ENCODE peak calls at places on chromosomes 11 and 22, in eight cellular contexts. W, D, R, G, C, T, B and E are unnamed samples.

GRCh38 chr22:38347944-38348750 is 30.9 kb upstream of the CSNK1E start:
- DNase-seq in W (peak), D (no peak), R (no peak), G (no peak), C (no peak), T (no peak), B (peak), E (peak)

GRCh38 chr11:131683666-131684065 is 313.3 kb downstream of the NTM start:
- DNase-seq in W (no peak), D (no peak), R (no peak), G (no peak), C (no peak), T (no peak), B (no peak), E (no peak)

GRCh38 chr11:134587345-134587744 is 175.3 kb upstream of the B3GAT1 start:
- DNase-seq in W (no peak), D (no peak), R (no peak), G (no peak), C (no peak), T (no peak), B (no peak), E (no peak)

GRCh38 chr22:48846200-48846599 is 981.5 kb downstream of the BRD1 start:
- DNase-seq in W (no peak), D (no peak), R (no peak), G (no peak), C (no peak), T (no peak), B (no peak), E (no peak)

GRCh38 chr11:130480721-130481140 is 32.3 kb downstream of the ADAMTS15 start:
- DNase-seq in W (no peak), D (peak), R (no peak), G (no peak), C (no peak), T (no peak), B (no peak), E (no peak)

GRCh38 chr22:32760396-32760795 is 41.1 kb upstream of the TIMP3 start:
- DNase-seq in W (no peak), D (no peak), R (no peak), G (no peak), C (no peak), T (no peak), B (no peak), E (no peak)

GRCh38 chr11:95498731-95499396 is 267.9 kb upstream of the SESN3 start:
- DNase-seq in W (no peak), D (no peak), R (no peak), G (no peak), C (no peak), T (peak), B (no peak), E (no peak)

GRCh38 chr22:50138988-50139387 is 31.5 kb upstream of the PANX2 start:
- DNase-seq in W (no peak), D (no peak), R (no peak), G (no peak), C (peak), T (no peak), B (no peak), E (no peak)

GRCh38 chr11:114586797-114587196 is 8.8 kb downstream of the NXPE4 start:
- DNase-seq in W (no peak), D (no peak), R (no peak), G (no peak), C (no peak), T (peak), B (no peak), E (no peak)

GRCh38 chr11:98940913-98941312 is 79.8 kb upstream of the CNTN5 start:
- DNase-seq in W (no peak), D (no peak), R (no peak), G (no peak), C (no peak), T (peak), B (no peak), E (no peak)

GRCh38 chr22:17109976-17110375 is 11.2 kb downstream of the TMEM121B start:
- DNase-seq in W (no peak), D (no peak), R (no peak), G (no peak), C (no peak), T (no peak), B (no peak), E (peak)

GRCh38 chr11:74557526-74557925 is 34.9 kb upstream of the POLD3 start:
- DNase-seq in W (no peak), D (no peak), R (no peak), G (no peak), C (no peak), T (no peak), B (no peak), E (no peak)

GRCh38 chr11:2271327-2272240 is 1.2 kb upstream of the ASCL2 start:
- DNase-seq in W (no peak), D (no peak), R (no peak), G (no peak), C (no peak), T (peak), B (peak), E (no peak)

GRCh38 chr22:38935023-38935422 is 22.4 kb upstream of the APOBEC3A start:
- DNase-seq in W (peak), D (no peak), R (no peak), G (no peak), C (no peak), T (no peak), B (no peak), E (no peak)

GRCh38 chr11:9643751-9644150 is 20.1 kb upstream of the SWAP70 start:
- DNase-seq in W (no peak), D (no peak), R (no peak), G (no peak), C (no peak), T (no peak), B (no peak), E (no peak)

GRCh38 chr11:46874586-46874985 is 28.5 kb upstream of the CKAP5 start:
- DNase-seq in W (no peak), D (no peak), R (no peak), G (no peak), C (no peak), T (no peak), B (no peak), E (no peak)

GRCh38 chr11:110251837-110252236 is 44.6 kb downstream of the RDX start:
- DNase-seq in W (no peak), D (no peak), R (peak), G (no peak), C (no peak), T (no peak), B (no peak), E (no peak)

GRCh38 chr11:119742263-119742861 is 13.4 kb upstream of the NECTIN1 start:
- DNase-seq in W (peak), D (no peak), R (no peak), G (no peak), C (no peak), T (peak), B (no peak), E (peak)

GRCh38 chr11:81644239-81644840 is 1089.3 kb downstream of the FAM181B start:
- DNase-seq in W (no peak), D (peak), R (peak), G (no peak), C (peak), T (peak), B (no peak), E (no peak)

GRCh38 chr11:38307455-38307854 is 1709.4 kb upstream of the RAG2 start:
- DNase-seq in W (no peak), D (no peak), R (no peak), G (no peak), C (no peak), T (no peak), B (no peak), E (no peak)

GRCh38 chr22:25869771-25870170 is 127.8 kb downstream of the MYO18B start:
- DNase-seq in W (no peak), D (no peak), R (no peak), G (no peak), C (no peak), T (no peak), B (no peak), E (no peak)

GRCh38 chr22:42962295-42963230 is 52.4 kb downstream of the PACSIN2 start:
- DNase-seq in W (peak), D (no peak), R (no peak), G (no peak), C (no peak), T (no peak), B (no peak), E (no peak)

GRCh38 chr22:24503137-24503850 is 8.2 kb downstream of the UPB1 start:
- DNase-seq in W (peak), D (no peak), R (peak), G (peak), C (no peak), T (peak), B (no peak), E (peak)

GRCh38 chr11:133040289-133040893 is 491.9 kb downstream of the OPCML start:
- DNase-seq in W (no peak), D (no peak), R (no peak), G (no peak), C (no peak), T (no peak), B (no peak), E (no peak)

GRCh38 chr11:45210846-45211245 is 64.4 kb downstream of the PRDM11 start:
- DNase-seq in W (no peak), D (no peak), R (no peak), G (no peak), C (no peak), T (no peak), B (peak), E (no peak)

GRCh38 chr11:4068962-4069361 is 25.6 kb upstream of the RRM1 start:
- DNase-seq in W (no peak), D (no peak), R (no peak), G (no peak), C (no peak), T (no peak), B (no peak), E (no peak)

DNA sequence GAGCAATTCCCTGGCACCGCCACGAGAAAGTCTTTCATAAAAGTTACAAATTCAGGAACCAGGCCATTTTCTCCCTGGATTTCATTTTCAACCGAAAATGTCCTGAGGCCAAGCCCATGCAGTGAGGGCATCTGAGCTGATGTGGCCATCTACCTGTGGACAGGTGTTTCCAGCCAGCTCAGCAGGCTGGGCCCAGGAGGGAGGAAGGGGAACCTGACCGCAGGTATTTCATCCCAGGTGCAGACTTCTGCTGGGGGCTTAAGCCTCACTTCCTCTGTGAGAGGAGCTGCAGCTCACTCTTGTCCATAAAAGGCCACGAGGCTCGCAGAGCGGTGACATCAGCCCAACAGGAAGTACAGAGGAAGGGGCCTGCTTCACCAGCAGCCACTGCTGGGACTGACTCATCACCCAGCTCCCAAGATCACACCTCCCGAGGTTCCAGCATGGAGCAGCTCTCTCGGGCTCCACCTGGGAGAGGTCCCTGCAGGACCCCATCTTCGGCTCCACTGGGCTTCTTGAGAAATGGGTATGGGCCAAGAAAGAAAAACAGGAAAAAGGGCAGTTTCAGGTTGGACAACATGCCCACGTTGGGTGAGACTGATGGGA is 56.4 kb downstream of the MYH9 start:
- DNase-seq in W (peak), D (no peak), R (peak), G (peak), C (peak), T (peak), B (peak), E (peak)
- TF ChIP-seq POLR2AphosphoS5 in W (peak), D (no peak), R (peak), G (peak), C (no peak), T (no peak), B (peak), E (peak)

DNA sequence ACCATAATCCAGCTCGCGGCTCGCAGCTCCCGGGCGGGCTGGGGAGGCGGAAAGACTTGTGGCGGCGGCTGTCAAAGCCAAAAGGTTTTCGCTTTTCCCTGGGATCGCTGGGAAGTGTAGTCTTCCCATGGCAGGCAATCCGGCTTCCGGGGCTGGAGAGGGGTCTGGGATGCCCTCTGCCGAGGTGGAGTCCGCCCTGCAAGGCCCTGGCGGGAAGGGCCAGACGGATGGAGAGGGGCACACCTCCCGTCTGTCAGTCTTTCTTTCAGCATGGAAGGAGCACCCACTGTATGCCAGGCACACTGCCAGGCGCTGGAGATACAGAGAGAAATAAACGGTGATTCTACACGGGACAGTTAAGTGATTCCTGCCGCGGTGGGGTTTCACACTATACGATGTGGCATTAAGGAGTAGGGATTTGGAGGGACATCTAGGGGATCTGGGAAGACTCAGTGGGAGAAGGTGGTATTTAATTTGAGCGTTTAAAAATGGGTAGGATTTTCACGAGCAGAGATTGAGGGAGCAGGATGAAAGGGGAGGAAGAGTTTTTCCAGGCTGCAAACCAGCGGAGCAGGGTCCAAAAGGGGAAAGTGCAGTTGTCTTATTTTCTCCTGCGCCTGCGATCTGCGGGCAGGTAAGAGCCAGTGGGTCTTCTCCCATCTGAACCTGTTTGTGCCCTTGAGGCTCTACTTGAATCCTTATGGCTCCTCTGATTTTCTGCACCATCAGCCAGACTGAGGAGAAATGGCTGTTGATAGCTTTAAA is at the start of gene BACE1:
- DNase-seq in W (peak), D (no peak), R (peak), G (no peak), C (peak), T (peak), B (peak), E (peak)
- TF ChIP-seq POLR2AphosphoS5 in W (peak), D (peak), R (peak), G (no peak), C (peak), T (peak), B (peak), E (peak)

DNA sequence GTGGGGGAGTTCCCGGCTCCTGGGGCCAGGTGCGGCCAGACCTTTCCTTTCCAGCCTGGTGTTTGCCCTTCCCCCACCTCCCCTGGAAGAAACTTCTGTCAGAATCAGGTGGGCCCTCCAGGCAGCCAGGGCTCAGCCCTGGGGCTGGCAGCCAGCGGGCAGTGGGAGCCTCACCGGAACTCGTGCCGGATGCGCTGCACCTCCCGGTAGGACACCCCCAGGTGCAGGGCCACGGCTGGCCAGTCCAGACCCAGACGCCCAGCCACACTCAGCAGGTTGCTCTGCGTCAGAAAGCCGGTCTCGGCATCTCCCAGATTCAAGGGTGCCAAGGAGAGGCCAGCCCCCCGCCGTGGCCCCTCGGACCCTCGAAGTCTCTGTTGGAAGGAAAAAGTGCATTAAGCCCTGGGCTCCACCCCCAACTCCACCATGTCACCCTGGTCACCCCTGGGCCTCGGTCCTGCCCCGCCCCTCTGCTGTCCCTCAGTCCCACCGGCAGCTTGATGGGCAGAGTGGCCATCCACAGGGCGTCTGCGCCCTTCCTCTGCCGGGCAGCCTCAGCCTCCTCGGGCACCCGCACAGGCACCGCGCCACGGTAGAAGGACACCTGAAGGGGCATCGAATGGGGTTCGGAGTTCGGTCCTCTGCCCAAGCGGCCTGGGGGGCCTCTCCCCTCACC is 1.7 kb upstream of the SLC25A22 start:
- DNase-seq in W (no peak), D (no peak), R (no peak), G (no peak), C (no peak), T (no peak), B (no peak), E (no peak)
- TF ChIP-seq POLR2AphosphoS5 in W (no peak), D (no peak), R (no peak), G (no peak), C (no peak), T (no peak), B (no peak), E (no peak)

GRCh38 chr22:41446057-41446501 is 522 bp downstream of the TOB2 start:
- DNase-seq in W (peak), D (no peak), R (no peak), G (no peak), C (no peak), T (peak), B (peak), E (peak)

GRCh38 chr22:41445171-41446056 is 1.2 kb downstream of the TOB2 start:
- DNase-seq in W (peak), D (no peak), R (no peak), G (no peak), C (no peak), T (peak), B (peak), E (peak)

GRCh38 chr22:41442240-41442792 is 4.3 kb downstream of the TOB2 start:
- DNase-seq in W (no peak), D (no peak), R (no peak), G (no peak), C (no peak), T (no peak), B (no peak), E (no peak)

GRCh38 chr22:41446639-41447434 is at the start of gene TOB2:
- DNase-seq in W (peak), D (peak), R (peak), G (peak), C (peak), T (peak), B (peak), E (peak)

DNA sequence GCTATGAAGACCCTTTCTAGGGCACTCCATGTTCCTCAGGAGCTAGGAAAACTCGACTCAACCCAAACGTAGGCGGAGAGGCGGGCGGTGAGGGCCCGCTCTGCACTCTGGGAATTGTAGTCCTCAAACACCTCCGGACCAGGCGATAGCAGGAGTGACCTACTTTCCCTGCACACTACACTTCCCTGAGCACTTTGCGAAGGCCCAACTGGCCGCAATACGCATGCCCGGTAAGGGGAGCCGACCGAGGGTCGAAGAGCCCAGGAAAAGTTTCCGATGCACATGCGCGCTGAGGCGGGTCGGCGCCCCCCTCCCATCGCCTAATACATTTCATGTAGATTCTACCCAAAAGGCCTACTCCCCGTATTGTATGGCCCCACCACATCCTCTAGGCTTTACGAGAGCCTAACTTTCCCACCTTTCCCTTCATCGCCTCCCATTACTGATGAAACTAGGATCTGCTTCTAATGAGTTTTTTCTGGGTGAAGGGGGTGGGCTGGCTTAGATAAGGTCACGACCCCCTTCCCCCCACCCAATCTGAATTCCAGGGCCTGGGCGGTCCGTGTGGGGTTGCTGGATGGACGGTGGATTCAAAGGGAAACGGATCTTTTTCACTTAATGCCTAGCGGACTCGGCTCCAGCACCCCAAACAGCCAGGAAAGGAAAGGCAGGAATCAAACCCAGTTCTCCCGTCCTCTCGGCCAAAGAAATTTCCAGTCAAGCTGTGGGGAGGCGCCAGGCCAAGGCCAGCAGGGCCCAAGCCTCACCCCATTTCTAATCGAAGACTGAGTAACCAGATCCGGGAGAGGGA is 2.0 kb downstream of the TOB2 start:
- DNase-seq in W (peak), D (peak), R (peak), G (peak), C (peak), T (peak), B (peak), E (peak)
- TF ChIP-seq POLR2AphosphoS5 in W (peak), D (peak), R (peak), G (peak), C (peak), T (peak), B (peak), E (peak)

DNA sequence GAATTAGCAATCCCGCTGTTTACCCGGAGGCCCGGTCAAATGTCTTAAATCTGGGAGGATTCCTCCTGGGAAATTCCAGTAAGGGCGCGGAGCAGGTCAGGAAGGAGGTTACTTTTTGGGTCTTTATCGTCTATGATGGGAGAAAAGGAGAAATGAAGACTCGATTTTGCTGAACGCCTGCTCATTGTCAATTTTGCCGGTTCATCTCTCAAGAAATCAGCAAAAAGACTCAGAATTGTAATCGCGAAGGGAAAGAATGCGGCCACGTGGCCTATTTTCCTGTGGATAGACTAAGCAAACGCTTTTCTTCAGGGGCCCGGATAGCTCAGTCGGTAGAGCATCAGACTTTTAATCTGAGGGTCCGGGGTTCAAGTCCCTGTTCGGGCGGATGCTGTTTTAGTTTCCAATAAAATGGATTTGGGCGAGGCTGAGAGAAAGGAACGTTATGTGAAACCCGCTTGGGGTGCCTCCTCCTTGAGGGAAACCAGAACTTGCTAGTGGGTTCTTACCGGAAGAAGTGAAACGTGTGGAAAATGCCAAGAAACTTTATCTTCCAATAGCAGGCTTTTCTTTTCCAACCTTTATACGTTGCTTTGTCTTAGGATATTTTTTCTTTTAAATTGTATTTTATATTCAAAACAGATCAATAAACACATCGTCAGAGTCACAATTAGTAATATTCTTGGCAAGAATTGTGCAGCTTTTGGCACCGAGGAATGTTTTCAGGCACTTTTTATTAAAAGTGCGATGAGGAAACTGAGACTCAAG is 45.0 kb downstream of the OR4D9 start:
- DNase-seq in W (no peak), D (peak), R (peak), G (peak), C (peak), T (peak), B (peak), E (no peak)
- TF ChIP-seq POLR2AphosphoS5 in W (no peak), D (no peak), R (no peak), G (no peak), C (no peak), T (no peak), B (no peak), E (no peak)